ENCODE peak calls at places on chromosomes 16 and 17, in eight cellular contexts. M is body of pancreas; J is activated T-helper 9 cell treated with anti-CD3 and anti-CD28 coated beads, Interleukin-2, amount 50 U/mL, for 16 hours; D is pulmonary artery endothelial cell; K is fibroblast of pulmonary artery; I is GM04504; O is EH; A is HL-60. B is an unnamed sample.

GRCh38 chr17:33330877-33331276 is 37.8 kb upstream of the ASIC2 start:
- DNase-seq in M (no peak), J (no peak), D (no peak), K (no peak), I (no peak), O (no peak), A (no peak), B (no peak)

GRCh38 chr16:66474750-66475199 is 47.7 kb downstream of the BEAN1 start:
- DNase-seq in M (no peak), J (peak; percentile 25), D (no peak), K (no peak), I (no peak), O (no peak), A (peak; percentile 77), B (no peak)

GRCh38 chr17:47099987-47100711 is 88.9 kb downstream of the CDC27 start:
- DNase-seq in M (peak; percentile 90), J (peak; percentile 84), D (peak; percentile 55), K (peak; percentile 89), I (peak; percentile 78), O (peak; percentile 92), A (peak; percentile 95), B (peak; percentile 82)

GRCh38 chr16:641326-642188 is at the start of gene MCRIP2:
- DNase-seq in M (peak; percentile 92), J (peak; percentile 61), D (no peak), K (peak; percentile 71), I (peak; percentile 48), O (peak; percentile 80), A (peak; percentile 84), B (peak; percentile 65)

GRCh38 chr17:79651266-79651665 is 40.4 kb upstream of the RBFOX3 start:
- DNase-seq in M (no peak), J (no peak), D (no peak), K (no peak), I (no peak), O (no peak), A (no peak), B (no peak)

GRCh38 chr16:67645397-67646121 is 615 bp downstream of the CARMIL2 start:
- DNase-seq in M (no peak), J (no peak), D (no peak), K (no peak), I (no peak), O (no peak), A (no peak), B (no peak)

GRCh38 chr16:57544129-57544653 is 1.7 kb downstream of the ADGRG5 start:
- DNase-seq in M (no peak), J (no peak), D (no peak), K (no peak), I (no peak), O (no peak), A (peak; percentile 96), B (no peak)

GRCh38 chr17:28533091-28533670 is 19.2 kb downstream of the UNC119 start:
- DNase-seq in M (no peak), J (no peak), D (no peak), K (no peak), I (no peak), O (peak; percentile 25), A (no peak), B (no peak)

GRCh38 chr17:2101448-2102257 is 46.8 kb downstream of the HIC1 start:
- DNase-seq in M (peak; percentile 86), J (no peak), D (no peak), K (no peak), I (no peak), O (peak; percentile 39), A (peak; percentile 86), B (no peak)

GRCh38 chr16:56847173-56847948 is 17.6 kb upstream of the SLC12A3 start:
- DNase-seq in M (no peak), J (no peak), D (no peak), K (no peak), I (no peak), O (peak; percentile 44), A (no peak), B (no peak)

GRCh38 chr16:69166221-69166833 is 20.6 kb upstream of the SNTB2 start:
- DNase-seq in M (no peak), J (peak; percentile 58), D (no peak), K (no peak), I (no peak), O (peak; percentile 70), A (no peak), B (no peak)

GRCh38 chr17:61847659-61848058 is 15.7 kb downstream of the BRIP1 start:
- DNase-seq in M (no peak), J (no peak), D (no peak), K (no peak), I (no peak), O (no peak), A (no peak), B (no peak)

GRCh38 chr17:327296-327695 is 25.3 kb downstream of the RPH3AL start:
- DNase-seq in M (peak; percentile 5), J (no peak), D (no peak), K (no peak), I (no peak), O (no peak), A (no peak), B (no peak)

GRCh38 chr16:84524346-84524920 is 20.0 kb upstream of the MEAK7 start:
- DNase-seq in M (no peak), J (no peak), D (no peak), K (no peak), I (no peak), O (no peak), A (no peak), B (no peak)

GRCh38 chr16:67517661-67518423 is 10.8 kb upstream of the RIPOR1 start:
- DNase-seq in M (no peak), J (no peak), D (no peak), K (no peak), I (no peak), O (no peak), A (no peak), B (no peak)

GRCh38 chr16:30934827-30935557 is 11.6 kb downstream of the FBXL19 start:
- DNase-seq in M (peak; percentile 40), J (no peak), D (no peak), K (peak; percentile 64), I (no peak), O (peak; percentile 56), A (peak; percentile 64), B (peak; percentile 24)

GRCh38 chr17:50501054-50501453 is 7.2 kb upstream of the MYCBPAP start:
- DNase-seq in M (no peak), J (no peak), D (no peak), K (no peak), I (no peak), O (peak; percentile 30), A (peak; percentile 13), B (no peak)

GRCh38 chr17:34665803-34666763 is 86.7 kb downstream of the TMEM132E start:
- DNase-seq in M (no peak), J (no peak), D (no peak), K (no peak), I (no peak), O (no peak), A (no peak), B (no peak)

GRCh38 chr17:78142113-78142861 is 3.9 kb upstream of the C17orf99 start:
- DNase-seq in M (peak; percentile 92), J (no peak), D (no peak), K (peak; percentile 17), I (no peak), O (peak; percentile 35), A (no peak), B (no peak)

GRCh38 chr17:82031303-82031884 is at the start of gene RAC3:
- DNase-seq in M (no peak), J (no peak), D (no peak), K (peak; percentile 29), I (no peak), O (peak; percentile 31), A (no peak), B (no peak)

GRCh38 chr16:50708373-50709060 is 15.1 kb downstream of the NOD2 start:
- DNase-seq in M (no peak), J (no peak), D (no peak), K (no peak), I (no peak), O (no peak), A (peak; percentile 35), B (no peak)

GRCh38 chr17:69588739-69589334 is 174.3 kb downstream of the MAP2K6 start:
- DNase-seq in M (no peak), J (no peak), D (no peak), K (no peak), I (no peak), O (no peak), A (no peak), B (no peak)

B was measured in anterior cingulate cortex.